ENCODE peak calls at places on chromosome 16, in eight cellular contexts. Z is fibroblast of lung, F is lung, S is lower lobe of right lung, G is sigmoid colon, N is neural progenitor cell, M is heart right ventricle, T is endodermal cell. L is an unnamed sample.

GRCh38 chr16:1538804-1539520 is 5.5 kb downstream of the TMEM204 start:
- DNase-seq in Z (no peak), F (no peak), S (no peak), G (no peak), N (peak; percentile 16), M (no peak), T (peak; percentile 77), L (no peak)

GRCh38 chr16:84136331-84137125 is 8.4 kb downstream of the HSDL1 start:
- DNase-seq in Z (no peak), F (no peak), S (no peak), G (no peak), N (peak; percentile 67), M (no peak), T (no peak), L (no peak)

GRCh38 chr16:11977206-11978041 is 890 bp downstream of the SNX29 start:
- DNase-seq in Z (peak; percentile 66), F (no peak), S (no peak), G (peak; percentile 80), N (peak; percentile 35), M (peak; percentile 23), T (peak; percentile 55), L (no peak)

GRCh38 chr16:10594312-10594950 is 14.0 kb upstream of the EMP2 start:
- DNase-seq in Z (no peak), F (peak; percentile 61), S (peak; percentile 78), G (no peak), N (no peak), M (no peak), T (no peak), L (peak; percentile 95)

GRCh38 chr16:89545831-89546574 is 14.5 kb upstream of the RPL13 start:
- DNase-seq in Z (no peak), F (peak; percentile 76), S (peak; percentile 76), G (no peak), N (no peak), M (no peak), T (no peak), L (peak; percentile 79)

GRCh38 chr16:4538386-4539235 is at the start of gene CDIP1:
- DNase-seq in Z (peak; percentile 96), F (peak; percentile 97), S (peak; percentile 98), G (peak; percentile 99), N (peak; percentile 95), M (peak; percentile 97), T (peak; percentile 99), L (peak; percentile 97)

GRCh38 chr16:7408700-7409340 is 76.2 kb downstream of the RBFOX1 start:
- DNase-seq in Z (no peak), F (no peak), S (no peak), G (no peak), N (peak; percentile 7), M (no peak), T (peak; percentile 57), L (no peak)

GRCh38 chr16:22373662-22374310 is 633 bp downstream of the CDR2 start:
- DNase-seq in Z (no peak), F (peak; percentile 41), S (peak; percentile 67), G (peak; percentile 79), N (peak; percentile 77), M (peak; percentile 26), T (peak; percentile 78), L (peak; percentile 74)

GRCh38 chr16:53147500-53148065 is 92.8 kb downstream of the CHD9 start:
- DNase-seq in Z (no peak), F (no peak), S (no peak), G (no peak), N (no peak), M (no peak), T (no peak), L (no peak)

GRCh38 chr16:86697715-86698114 is 119.4 kb downstream of the FOXL1 start:
- DNase-seq in Z (peak; percentile 32), F (no peak), S (no peak), G (no peak), N (no peak), M (no peak), T (no peak), L (no peak)

DNA sequence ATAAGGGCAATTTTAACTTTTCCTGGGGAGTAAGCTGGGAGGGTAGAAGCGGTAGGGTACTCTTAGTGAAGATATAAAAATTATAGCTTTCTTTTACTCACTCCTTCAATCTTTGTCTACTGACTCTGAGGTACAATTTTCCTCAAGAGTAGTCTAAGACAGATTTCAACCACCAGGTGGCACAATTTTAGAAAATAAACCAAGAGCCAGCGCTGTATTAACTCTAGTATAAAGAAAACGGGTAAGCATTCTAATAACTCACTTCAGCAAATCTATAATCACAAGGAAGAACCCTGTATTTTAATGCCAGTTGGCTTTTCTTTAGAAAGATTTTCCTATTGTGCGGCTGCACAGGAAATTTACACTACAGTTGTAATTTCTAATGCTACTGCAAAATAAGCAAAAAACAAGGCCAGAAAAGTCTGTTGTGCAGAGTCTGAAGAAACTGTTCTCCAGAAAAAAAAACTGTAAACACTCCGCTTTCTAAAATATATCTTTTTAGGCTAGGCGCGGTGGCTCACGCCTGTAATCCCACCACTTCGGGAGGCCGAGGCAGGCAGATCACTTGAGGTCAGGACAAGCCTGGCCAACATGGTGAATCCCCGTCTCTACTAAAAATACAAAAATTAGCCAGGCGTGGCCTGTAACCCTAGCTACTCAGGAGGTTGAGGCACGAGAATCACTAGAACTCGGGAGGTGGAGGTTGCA is 1.9 kb downstream of the CMC2 start:
- DNase-seq in Z (peak; percentile 77), F (no peak), S (no peak), G (no peak), N (peak; percentile 75), M (peak; percentile 46), T (no peak), L (no peak)
- H3K4me3 ChIP-seq in Z (peak overlapping the region; percentile 36), F (no peak overlapping the region), S (peak overlapping the region; percentile 92), G (no peak overlapping the region), N (peak overlapping the region; percentile 25), M (peak overlapping the region; percentile 95), T (peak overlapping the region; percentile 94), L (no peak overlapping the region)

DNA sequence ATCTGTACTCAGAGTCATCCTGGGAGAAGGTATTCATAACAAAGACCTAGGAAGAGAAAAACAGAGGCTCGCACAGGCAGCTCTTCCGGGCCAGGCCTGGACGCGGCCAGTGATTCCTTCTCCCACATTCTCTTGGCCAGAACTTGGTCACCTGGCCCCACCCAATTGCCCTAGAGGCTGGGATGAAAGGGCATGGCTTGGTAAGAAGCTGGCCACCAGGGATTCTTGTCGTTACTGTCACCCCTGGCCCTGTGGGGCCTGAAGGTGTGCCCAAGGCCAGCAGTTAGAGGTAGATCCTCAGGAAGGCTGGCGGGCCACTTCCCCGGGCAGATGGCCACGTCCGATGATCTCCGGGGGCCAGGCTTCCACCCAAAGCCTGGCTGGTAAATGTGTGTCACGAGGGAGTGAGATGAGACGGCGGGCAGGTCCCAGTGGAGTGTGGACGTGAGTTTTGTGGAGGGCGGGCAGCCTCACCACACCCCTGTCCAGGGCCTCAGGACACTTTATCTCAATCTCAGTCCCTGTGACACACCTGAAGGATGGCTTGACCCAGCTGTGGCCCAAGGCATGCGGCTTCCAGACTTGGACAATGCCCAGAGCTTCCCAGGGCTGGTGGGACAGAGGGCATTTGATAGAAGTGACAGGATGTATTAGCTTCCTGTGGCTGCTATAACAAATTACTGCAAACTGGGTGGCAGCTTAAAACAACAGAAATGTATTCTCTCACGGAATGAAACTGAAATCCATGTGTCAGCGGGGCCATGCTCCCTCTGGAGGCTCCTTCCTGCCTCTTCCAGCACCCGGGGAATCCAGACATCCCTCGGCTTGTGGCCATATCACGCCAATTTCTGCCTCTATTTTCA is 66.3 kb upstream of the GSE1 start:
- DNase-seq in Z (no peak), F (no peak), S (no peak), G (no peak), N (no peak), M (no peak), T (peak; percentile 54), L (no peak)
- TF ChIP-seq CTCF in Z (no peak), F (no peak), S (peak; percentile 29), G (peak; percentile 6), N (peak; percentile 9), M (peak; percentile 23), T (peak; percentile 66), L (no peak)

GRCh38 chr16:88023786-88024185 is 72.6 kb downstream of the BANP start:
- DNase-seq in Z (no peak), F (no peak), S (no peak), G (no peak), N (no peak), M (no peak), T (no peak), L (peak; percentile 6)

GRCh38 chr16:88030498-88030897 is 79.3 kb downstream of the BANP start:
- DNase-seq in Z (no peak), F (no peak), S (no peak), G (peak; percentile 77), N (no peak), M (no peak), T (no peak), L (no peak)

GRCh38 chr16:88022076-88023042 is 71.1 kb downstream of the BANP start:
- DNase-seq in Z (no peak), F (no peak), S (no peak), G (no peak), N (peak; percentile 36), M (no peak), T (no peak), L (no peak)

GRCh38 chr16:88023366-88023765 is 72.1 kb downstream of the BANP start:
- DNase-seq in Z (no peak), F (no peak), S (no peak), G (no peak), N (no peak), M (no peak), T (no peak), L (no peak)

DNA sequence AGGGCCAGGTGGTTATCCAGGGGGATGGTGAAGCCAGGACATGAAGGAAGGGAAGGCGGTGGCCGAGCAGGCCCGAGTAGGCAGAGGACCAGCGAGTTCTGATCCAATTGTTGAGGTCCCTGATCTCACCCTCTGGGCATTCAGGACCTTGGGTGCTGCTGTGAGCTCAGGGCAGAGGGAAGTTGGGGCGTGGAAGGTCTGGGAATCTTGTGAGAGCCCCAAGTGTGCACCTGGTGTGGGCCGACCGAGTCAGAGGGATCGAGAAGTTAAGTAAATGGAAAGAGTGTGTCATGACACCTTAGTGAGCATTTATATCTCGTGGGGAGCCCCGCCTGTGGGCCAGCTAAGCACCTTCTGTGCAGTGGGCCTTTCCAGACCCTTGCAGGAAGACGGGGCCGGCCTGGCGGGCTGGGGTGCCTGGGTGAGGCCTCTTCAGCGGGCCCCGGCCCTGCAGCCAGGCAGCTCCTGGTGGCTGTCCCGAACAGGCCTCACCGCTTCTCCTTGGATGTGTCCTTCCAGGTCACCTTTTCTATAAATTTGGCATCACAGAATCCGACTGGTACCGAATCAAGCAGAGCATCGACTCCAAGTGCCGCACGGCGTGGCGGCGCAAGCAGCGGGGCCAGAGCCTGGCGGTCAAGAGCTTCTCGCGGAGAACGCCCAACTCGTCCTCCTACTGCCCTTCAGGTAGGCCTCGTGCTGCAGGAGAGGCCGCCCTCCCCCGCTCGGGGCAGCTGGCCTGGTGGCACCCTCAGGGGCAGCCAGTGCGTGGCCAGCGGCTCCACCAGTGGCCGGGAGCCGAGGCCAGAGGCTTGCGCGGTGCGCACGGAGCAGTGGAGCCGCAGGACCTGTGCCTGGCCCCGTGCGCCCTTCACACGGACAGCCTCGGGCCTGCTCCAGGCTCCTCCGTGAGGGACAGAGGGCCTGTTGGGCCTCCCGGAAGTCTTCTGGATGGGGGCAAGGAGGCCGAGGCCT is 76.0 kb downstream of the BANP start:
- DNase-seq in Z (no peak), F (no peak), S (no peak), G (no peak), N (no peak), M (no peak), T (no peak), L (no peak)
- H3K4me1 ChIP-seq in Z (peaks cover 2% of the 10 kb centered on the region), F (no peaks in the 10 kb centered on the region), S (no peaks in the 10 kb centered on the region), G (peaks cover 8% of the 10 kb centered on the region), N (peaks cover 14% of the 10 kb centered on the region), M (peaks cover 5% of the 10 kb centered on the region), T (no peaks in the 10 kb centered on the region), L (no peaks in the 10 kb centered on the region)

GRCh38 chr16:51544850-51545467 is 393.9 kb upstream of the SALL1 start:
- DNase-seq in Z (no peak), F (no peak), S (no peak), G (no peak), N (peak; percentile 81), M (no peak), T (peak; percentile 81), L (no peak)
- H3K4me3 ChIP-seq in Z (no peak overlapping the region), F (no peak overlapping the region), S (no peak overlapping the region), G (no peak overlapping the region), N (peak overlapping the region; percentile 30), M (no peak overlapping the region), T (peak overlapping the region; percentile 37), L (no peak overlapping the region)

GRCh38 chr16:78705694-78706093 is 606.2 kb downstream of the WWOX start:
- DNase-seq in Z (peak; percentile 55), F (no peak), S (no peak), G (no peak), N (peak; percentile 51), M (no peak), T (no peak), L (peak; percentile 9)
- TF ChIP-seq CTCF in Z (peak; percentile 7), F (peak; percentile 23), S (peak; percentile 37), G (no peak), N (peak; percentile 79), M (no peak), T (peak; percentile 89), L (peak; percentile 37)

L was measured in mucosa of descending colon.